ENCODE peak calls at places on chromosome 19, in six cellular contexts. E is progenitor cell of endocrine pancreas, F is ELR, H is IMR-90, P is fibroblast of lung, B is fibroblast of the conjunctiva. Q is an unnamed sample.

GRCh38 chr19:49212302-49212701 is 54.7 kb downstream of the TRPM4 start:
- DNase-seq in E (no peak), F (no peak), H (no peak), P (peak), B (no peak), Q (no peak)

GRCh38 chr19:18781047-18781600 is 10.0 kb downstream of the COMP start:
- DNase-seq in E (no peak), F (no peak), H (no peak), P (no peak), B (no peak), Q (no peak)

GRCh38 chr19:17579523-17580244 is 24.2 kb downstream of the COLGALT1 start:
- DNase-seq in E (no peak), F (peak), H (peak), P (peak), B (peak), Q (no peak)

GRCh38 chr19:47157455-47158321 is 27.1 kb downstream of the SAE1 start:
- DNase-seq in E (peak), F (peak), H (peak), P (peak), B (peak), Q (no peak)

GRCh38 chr19:29612801-29613595 is 6.9 kb downstream of the POP4 start:
- DNase-seq in E (no peak), F (no peak), H (no peak), P (no peak), B (no peak), Q (no peak)

GRCh38 chr19:47272448-47273312 is 2.0 kb upstream of the INAFM1 start:
- DNase-seq in E (no peak), F (peak), H (no peak), P (peak), B (no peak), Q (peak)

GRCh38 chr19:10553943-10554381 is 10.3 kb downstream of the ATG4D start:
- DNase-seq in E (no peak), F (no peak), H (no peak), P (no peak), B (no peak), Q (no peak)

GRCh38 chr19:33054623-33055022 is 10.1 kb downstream of the RHPN2 start:
- DNase-seq in E (no peak), F (no peak), H (no peak), P (no peak), B (no peak), Q (no peak)

GRCh38 chr19:42113641-42114348 is 18.5 kb downstream of the POU2F2 start:
- DNase-seq in E (no peak), F (peak), H (peak), P (peak), B (peak), Q (peak)

GRCh38 chr19:41868120-41868988 is 8.3 kb downstream of the RPS19 start:
- DNase-seq in E (no peak), F (no peak), H (no peak), P (no peak), B (no peak), Q (no peak)

GRCh38 chr19:29303707-29304090 is 90.7 kb upstream of the UQCRFS1 start:
- DNase-seq in E (no peak), F (no peak), H (no peak), P (no peak), B (no peak), Q (no peak)

GRCh38 chr19:4063369-4064072 is 3.2 kb downstream of the ZBTB7A start:
- DNase-seq in E (no peak), F (no peak), H (no peak), P (no peak), B (no peak), Q (no peak)

GRCh38 chr19:13839193-13839937 is 37.6 kb upstream of the NANOS3 start:
- DNase-seq in E (no peak), F (peak), H (peak), P (peak), B (no peak), Q (no peak)

Q was measured in AG09309.